ENCODE peak calls at places on chromosomes 13 and 19, in six cellular contexts. B is fibroblast of lung, O is PC-3, I is GM23248, P is OCI-LY7, T is H9. Y is an unnamed sample. For H3K79me2, the result is how much of the 10 kb centered on the place peaks cover.

GRCh38 chr19:32373614-32374295 is 28.3 kb downstream of the ZNF507 start:
- DNase-seq in P (no peak), I (peak), T (no peak), B (peak), O (peak), Y (no peak)

GRCh38 chr13:96473463-96474157 is 383.7 kb downstream of the HS6ST3 start:
- DNase-seq in B (no peak), P (no peak), T (no peak), I (no peak), O (no peak), Y (peak)

GRCh38 chr19:14398563-14398962 is 17.3 kb downstream of the ADGRE5 start:
- DNase-seq in T (no peak), B (no peak), I (no peak), O (no peak), P (no peak), Y (no peak)

GRCh38 chr19:39913682-39914333 is 20.6 kb downstream of the FCGBP start:
- DNase-seq in P (no peak), B (no peak), O (no peak), I (no peak), T (no peak), Y (no peak)

GRCh38 chr13:31227870-31228269 is 28.1 kb downstream of the B3GLCT start:
- DNase-seq in T (peak), O (no peak), I (no peak), P (no peak), B (no peak), Y (no peak)

GRCh38 chr13:44313674-44314073 is 60.0 kb upstream of the SERP2 start:
- DNase-seq in O (peak), I (peak), P (no peak), T (no peak), B (peak), Y (no peak)

GRCh38 chr19:7715671-7716070 is 13.7 kb upstream of the FCER2 start:
- DNase-seq in B (no peak), O (no peak), T (no peak), P (no peak), I (no peak), Y (no peak)

GRCh38 chr19:32404939-32405430 is 585 bp upstream of the DPY19L3 start:
- DNase-seq in I (peak), P (peak), B (peak), O (peak), T (no peak), Y (peak)

GRCh38 chr13:76887070-76887563 is 912 bp upstream of the KCTD12 start:
- DNase-seq in B (no peak), O (no peak), I (no peak), P (no peak), T (peak), Y (peak)

GRCh38 chr13:27960362-27961226 is 8.5 kb downstream of the CDX2 start:
- DNase-seq in P (no peak), T (peak), O (peak), I (peak), B (peak), Y (peak)

GRCh38 chr19:46115396-46116109 is 8.9 kb downstream of the IGFL3 start:
- DNase-seq in T (no peak), I (peak), B (peak), O (peak), P (no peak), Y (no peak)

GRCh38 chr19:5692785-5693194 is 2.7 kb downstream of the RPL36 start:
- DNase-seq in T (peak), I (peak), P (no peak), O (no peak), B (no peak), Y (no peak)
- H3K79me2 ChIP-seq in T (under half), I (half or more), P (under half), O (half or more), B (half or more), Y (under half)

GRCh38 chr19:633068-633785 is at the start of gene POLRMT:
- DNase-seq in T (peak), I (peak), P (peak), B (peak), O (peak), Y (peak)
- H3K79me2 ChIP-seq in T (under half), I (under half), P (under half), B (under half), O (under half), Y (under half)

GRCh38 chr19:34484328-34484727 is 2.8 kb downstream of the WTIP start:
- DNase-seq in P (no peak), O (no peak), I (no peak), T (no peak), B (no peak), Y (no peak)
- H3K79me2 ChIP-seq in P (under half), O (under half), I (half or more), T (under half), B (under half), Y (half or more)

GRCh38 chr13:50912851-50913250 is 3.3 kb downstream of the RNASEH2B start:
- DNase-seq in T (no peak), O (no peak), B (peak), P (no peak), I (no peak), Y (no peak)
- H3K79me2 ChIP-seq in T (under half), O (half or more), B (under half), P (half or more), I (half or more), Y (half or more)

DNA sequence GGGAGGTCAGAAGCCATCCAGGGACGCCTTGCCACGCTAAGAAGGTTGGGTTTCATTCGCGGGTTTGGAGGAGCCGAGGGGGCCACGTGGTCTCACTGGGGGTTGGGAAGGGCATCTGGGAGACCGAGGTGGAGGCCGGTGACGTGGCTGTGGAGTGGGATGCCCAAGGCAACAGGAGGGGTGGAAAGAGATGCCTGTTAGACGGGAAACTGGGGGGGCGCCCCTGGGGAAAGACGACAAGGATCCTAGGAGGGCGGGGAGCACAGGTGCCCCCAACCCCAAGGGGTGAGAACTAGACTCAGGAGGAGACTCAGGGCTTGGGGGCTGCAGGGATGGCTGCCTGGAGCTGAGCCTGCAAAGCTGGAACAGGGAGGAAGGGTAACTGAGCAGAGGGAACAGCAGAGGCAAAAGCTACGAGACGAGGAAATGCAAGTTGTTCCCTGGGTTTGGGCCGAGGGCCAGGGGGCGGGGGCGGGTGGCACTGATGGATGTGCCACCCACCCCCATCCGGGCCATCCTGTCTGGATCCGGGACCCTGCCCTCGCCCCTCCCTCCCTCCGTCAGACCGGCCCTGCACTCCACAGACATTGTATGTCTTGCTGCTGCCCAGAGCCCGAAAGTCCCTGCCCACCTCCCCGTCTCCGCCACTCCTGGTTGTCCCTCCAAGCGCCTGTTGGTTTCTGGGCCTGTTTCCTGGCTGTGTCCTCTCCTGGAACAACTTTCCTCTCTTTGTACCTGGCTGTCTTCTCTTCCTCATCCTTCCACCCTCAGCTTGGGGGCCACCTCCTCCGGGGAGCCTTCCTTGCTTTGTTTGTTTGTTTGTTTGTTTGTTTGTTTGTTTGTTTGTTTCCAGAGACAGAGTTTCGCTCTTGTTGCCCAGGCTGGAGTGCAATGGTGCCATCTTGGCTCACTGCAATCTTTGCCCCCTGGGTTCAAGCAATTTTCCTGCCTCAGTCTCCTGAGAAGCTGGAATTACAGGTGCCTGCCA is 6.3 kb upstream of the TCF3 start:
- DNase-seq in B (no peak), P (no peak), T (peak), I (no peak), O (no peak), Y (no peak)
- H3K79me2 ChIP-seq in B (under half), P (under half), T (under half), I (under half), O (under half), Y (under half)

GRCh38 chr19:311813-312261 is 20.6 kb upstream of the PLPP2 start:
- DNase-seq in B (no peak), T (no peak), P (no peak), I (no peak), O (no peak), Y (peak)
- H3K79me2 ChIP-seq in B (under half), T (under half), P (under half), I (half or more), O (under half), Y (under half)

GRCh38 chr19:57687363-57688010 is 5.7 kb downstream of the ZNF551 start:
- DNase-seq in T (no peak), B (no peak), P (no peak), O (no peak), I (no peak), Y (no peak)
- H3K79me2 ChIP-seq in T (half or more), B (under half), P (half or more), O (half or more), I (half or more), Y (half or more)

DNA sequence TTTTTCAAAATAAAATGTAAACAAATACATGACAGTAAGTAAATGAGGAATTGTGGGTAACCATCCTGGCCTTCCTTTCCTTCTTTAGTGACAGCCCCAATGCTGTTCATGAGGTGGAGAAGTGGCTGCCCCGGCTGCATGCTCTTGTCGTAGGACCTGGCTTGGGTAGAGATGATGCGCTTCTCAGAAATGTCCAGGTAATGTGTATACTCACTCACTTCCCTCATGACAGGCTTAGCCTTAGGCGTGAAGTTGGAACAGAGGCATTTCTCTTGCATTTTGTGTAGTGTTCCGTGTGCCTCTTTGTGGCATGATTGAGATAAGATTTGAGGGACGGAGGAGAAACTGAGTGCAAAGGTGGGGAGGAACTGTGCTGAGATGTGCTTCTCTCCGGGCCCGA is 12.0 kb downstream of the NAXD start:
- DNase-seq in O (peak), B (no peak), P (no peak), I (no peak), T (no peak), Y (no peak)
- H3K79me2 ChIP-seq in O (half or more), B (half or more), P (under half), I (half or more), T (under half), Y (half or more)

GRCh38 chr19:3378352-3379146 is 12.2 kb downstream of the NFIC start:
- DNase-seq in T (no peak), P (no peak), B (no peak), O (no peak), I (no peak), Y (no peak)
- H3K79me2 ChIP-seq in T (under half), P (under half), B (half or more), O (half or more), I (half or more), Y (under half)

DNA sequence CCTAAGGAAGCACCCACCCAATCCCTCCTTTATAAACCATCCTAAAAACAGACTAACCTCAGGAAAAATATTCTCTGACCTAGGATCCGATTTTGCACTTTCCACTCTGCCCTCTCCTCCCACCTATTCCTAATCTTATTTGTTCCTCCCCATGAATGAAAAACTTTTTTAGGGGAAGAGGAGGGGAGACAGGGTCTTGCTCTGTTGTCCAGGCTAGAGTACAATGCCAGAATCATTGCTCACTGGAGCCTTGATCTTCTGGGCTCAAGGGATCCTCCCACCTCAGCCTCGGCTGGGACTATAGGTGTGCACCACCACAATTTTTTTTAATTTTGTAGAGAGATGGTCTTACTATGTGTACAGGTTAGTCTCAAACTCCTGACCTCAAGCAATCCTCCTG is 4.4 kb downstream of the ZNF564 start:
- DNase-seq in I (no peak), T (no peak), P (no peak), B (no peak), O (no peak), Y (no peak)
- H3K79me2 ChIP-seq in I (half or more), T (under half), P (under half), B (under half), O (half or more), Y (half or more)

Y was measured in neural progenitor cell.